ENCODE peak calls at places on chromosomes 5 and 9, in five cellular contexts. Y is IMR-90, T is psoas muscle, V is heart right ventricle, E is Caco-2. A is an unnamed sample.

GRCh38 chr5:42912184-42912766 is 100.6 kb upstream of the SELENOP start:
- DNase-seq in E (no peak), V (no peak), Y (peak), T (no peak), A (peak)

GRCh38 chr5:103744159-103744558 is 181.6 kb upstream of the NUDT12 start:
- DNase-seq in T (no peak), V (no peak), E (no peak), Y (peak), A (no peak)

GRCh38 chr5:26807231-26808199 is 230.9 kb downstream of the CDH9 start:
- DNase-seq in Y (no peak), E (no peak), T (no peak), V (peak), A (no peak)

GRCh38 chr5:1298067-1298551 is 3.2 kb upstream of the TERT start:
- DNase-seq in Y (no peak), T (peak), V (no peak), E (peak), A (no peak)

GRCh38 chr9:135574943-135575342 is 13.4 kb downstream of the PAEP start:
- DNase-seq in E (no peak), V (no peak), Y (no peak), T (no peak), A (no peak)

GRCh38 chr5:17223375-17224185 is 6.1 kb downstream of the BASP1 start:
- DNase-seq in V (no peak), E (no peak), T (no peak), Y (no peak), A (no peak)

GRCh38 chr5:55847837-55848236 is 3.3 kb upstream of the IL31RA start:
- DNase-seq in E (no peak), Y (peak), V (no peak), T (no peak), A (no peak)

GRCh38 chr9:71975833-71976232 is 64.4 kb downstream of the C9orf85 start:
- DNase-seq in V (no peak), Y (no peak), T (no peak), E (no peak), A (no peak)

GRCh38 chr5:79436224-79436623 is 77.7 kb downstream of the HOMER1 start:
- DNase-seq in V (no peak), T (no peak), Y (peak), E (no peak), A (no peak)

GRCh38 chr5:10775646-10776045 is 14.6 kb upstream of the DAP start:
- DNase-seq in Y (no peak), V (no peak), E (no peak), T (no peak), A (no peak)

GRCh38 chr9:16453390-16453789 is 417.1 kb downstream of the BNC2 start:
- DNase-seq in Y (no peak), E (no peak), T (no peak), V (no peak), A (no peak)

GRCh38 chr9:133403766-133404439 is 13.9 kb downstream of the REXO4 start:
- DNase-seq in Y (no peak), E (no peak), T (peak), V (no peak), A (peak)

GRCh38 chr9:16705121-16705604 is 165.3 kb downstream of the BNC2 start:
- DNase-seq in T (peak), V (peak), Y (peak), E (no peak), A (peak)

GRCh38 chr5:167849874-167850273 is 441.6 kb upstream of the WWC1 start:
- DNase-seq in V (no peak), Y (no peak), T (no peak), E (no peak), A (no peak)

GRCh38 chr5:181152406-181152805 is 5.0 kb downstream of the OR2V2 start:
- DNase-seq in E (no peak), V (no peak), Y (peak), T (no peak), A (no peak)

GRCh38 chr5:1882337-1883119 is at the start of gene IRX4:
- DNase-seq in T (peak), Y (peak), V (no peak), E (no peak), A (no peak)

GRCh38 chr5:66066826-66067225 is 77.3 kb upstream of the SREK1 start:
- DNase-seq in E (no peak), Y (no peak), T (no peak), V (no peak), A (no peak)

GRCh38 chr5:141476132-141476909 is 555 bp downstream of the PCDHGC3 start:
- DNase-seq in T (peak), E (no peak), V (peak), Y (peak), A (peak)

GRCh38 chr5:133298447-133298846 is 246.6 kb downstream of the HSPA4 start:
- DNase-seq in T (no peak), E (no peak), V (no peak), Y (no peak), A (no peak)

GRCh38 chr5:115842952-115843351 is 1.2 kb downstream of the AP3S1 start:
- DNase-seq in T (no peak), Y (no peak), E (no peak), V (no peak), A (no peak)

GRCh38 chr5:41637424-41637823 is 127.0 kb upstream of the PLCXD3 start:
- DNase-seq in V (no peak), T (no peak), Y (no peak), E (peak), A (no peak)

GRCh38 chr9:131273791-131274673 is 2.3 kb downstream of the FAM78A start:
- DNase-seq in V (no peak), Y (no peak), T (peak), E (no peak), A (no peak)

GRCh38 chr5:177111720-177112394 is 21.7 kb upstream of the NSD1 start:
- DNase-seq in T (peak), Y (peak), E (peak), V (peak), A (peak)

GRCh38 chr5:180116441-180117377 is 45.1 kb upstream of the RNF130 start:
- DNase-seq in T (peak), E (peak), V (peak), Y (no peak), A (peak)
- TF ChIP-seq CTCF in T (no peak), E (peak), V (no peak), Y (no peak), A (peak)

GRCh38 chr5:129137637-129138036 is 43.1 kb downstream of the ISOC1 start:
- DNase-seq in T (no peak), V (no peak), E (no peak), Y (no peak), A (no peak)

GRCh38 chr5:129133553-129133952 is 39.0 kb downstream of the ISOC1 start:
- DNase-seq in E (no peak), Y (no peak), V (no peak), T (no peak), A (no peak)

GRCh38 chr5:129135633-129136032 is 41.1 kb downstream of the ISOC1 start:
- DNase-seq in T (no peak), V (no peak), Y (no peak), E (peak), A (peak)
- TF ChIP-seq CTCF in T (no peak), V (peak), Y (no peak), E (peak), A (no peak)

DNA sequence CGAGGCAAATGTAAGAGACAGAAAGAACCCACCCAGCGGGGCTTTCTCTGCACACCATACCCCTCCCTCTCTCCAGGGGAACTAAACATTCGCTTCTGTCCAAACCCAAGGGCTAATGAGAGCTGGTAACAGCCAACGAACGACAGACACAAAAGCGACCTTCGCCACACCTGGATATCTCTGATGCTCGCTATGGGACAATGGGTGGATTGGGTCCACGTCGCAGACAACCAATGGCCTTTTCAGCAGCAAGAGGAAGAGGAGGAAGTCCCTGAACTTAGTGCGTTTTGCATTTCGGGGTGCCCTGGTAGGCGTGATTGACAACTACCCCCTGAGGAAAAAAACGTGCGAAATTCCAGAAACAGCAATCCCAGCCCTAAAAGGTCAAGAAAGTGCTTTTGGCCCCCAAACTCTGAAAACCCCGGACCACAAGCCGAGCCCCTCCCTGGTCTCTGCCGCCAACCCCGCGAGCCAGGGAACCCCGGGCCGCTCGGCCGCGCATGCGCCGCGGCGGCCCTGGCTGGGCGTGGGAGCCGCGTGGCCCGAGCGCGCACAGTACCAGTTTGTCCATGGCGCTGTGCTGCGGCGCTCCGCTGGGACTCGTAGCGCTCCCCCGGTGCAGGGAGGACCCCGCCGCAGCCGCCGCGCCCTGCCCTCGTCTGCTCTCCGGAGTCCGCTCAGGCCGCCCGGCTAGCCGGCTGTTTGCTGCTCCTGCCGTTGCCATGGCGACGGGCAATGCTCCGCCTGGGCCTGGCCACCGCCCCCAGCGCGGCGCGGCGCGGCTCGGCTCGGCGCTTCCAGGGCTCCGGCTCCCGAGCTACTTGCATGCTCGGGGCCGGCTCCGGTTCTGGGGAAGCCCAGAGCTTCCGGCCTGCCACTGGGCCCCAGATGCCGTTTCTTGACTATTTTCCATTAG is 66.9 kb upstream of the DNAH5 start:
- DNase-seq in E (peak), Y (peak), V (peak), T (peak), A (peak)
- TF ChIP-seq CTCF in E (no peak), Y (peak), V (no peak), T (peak), A (no peak)

GRCh38 chr9:73199886-73200285 is 48.2 kb downstream of the ANXA1 start:
- DNase-seq in T (no peak), V (no peak), E (peak), Y (no peak), A (peak)
- TF ChIP-seq CTCF in T (no peak), V (no peak), E (no peak), Y (no peak), A (no peak)

GRCh38 chr5:106454651-106455415 is 1215.9 kb downstream of the EFNA5 start:
- DNase-seq in T (no peak), V (no peak), E (peak), Y (peak), A (peak)
- TF ChIP-seq CTCF in T (peak), V (peak), E (peak), Y (peak), A (peak)

GRCh38 chr5:136064510-136064909 is 35.7 kb downstream of the TGFBI start:
- DNase-seq in E (peak), Y (no peak), V (no peak), T (no peak), A (peak)
- TF ChIP-seq CTCF in E (peak), Y (peak), V (peak), T (peak), A (no peak)

DNA sequence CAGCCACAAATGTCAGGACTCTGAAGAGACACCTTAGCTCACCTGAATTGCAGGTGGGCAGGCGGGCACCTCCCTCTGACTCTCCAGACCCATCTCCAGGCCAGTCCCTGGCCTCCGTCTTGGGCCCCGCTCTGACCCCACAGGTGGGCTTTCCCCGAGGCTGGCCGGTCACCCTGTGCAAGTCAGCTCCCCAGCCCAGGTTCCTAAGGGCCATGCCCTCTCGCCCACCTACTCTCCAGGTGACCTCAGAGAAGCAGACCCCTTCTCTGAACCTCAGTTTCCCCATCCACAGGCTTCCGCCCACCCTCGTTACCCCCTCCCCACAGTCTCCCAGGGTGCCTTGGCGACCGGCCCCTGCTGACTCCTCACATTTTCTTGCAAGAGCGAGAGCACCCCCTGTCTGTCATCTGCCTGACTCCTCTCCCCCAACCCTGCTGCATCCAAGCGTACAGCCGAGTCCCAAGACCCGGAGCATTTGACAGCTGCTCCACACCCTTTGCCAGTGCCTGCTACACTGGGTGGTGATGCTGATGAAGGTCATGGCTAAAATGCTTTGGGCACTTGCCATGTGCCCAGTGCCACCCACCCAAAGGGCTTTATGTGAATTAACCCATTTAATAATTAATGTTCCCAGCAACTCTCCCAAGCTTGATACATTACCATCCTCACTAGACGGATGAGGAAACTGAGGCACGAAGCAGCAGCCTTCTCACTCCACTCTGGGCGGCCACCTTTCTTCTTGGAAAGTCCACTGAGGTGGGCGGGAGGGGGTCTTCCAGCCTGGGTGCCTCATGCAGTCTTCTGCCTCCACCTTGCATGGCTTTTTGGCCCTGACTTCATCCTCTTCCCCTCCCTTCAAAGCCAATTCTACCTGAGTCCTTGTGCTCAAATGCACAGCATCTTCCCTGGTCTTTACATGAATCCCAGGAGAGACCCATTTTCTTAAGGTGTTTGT is 51.1 kb upstream of the ORM1 start:
- DNase-seq in E (no peak), V (peak), Y (peak), T (peak), A (peak)
- TF ChIP-seq CTCF in E (peak), V (peak), Y (peak), T (peak), A (no peak)

GRCh38 chr9:32703635-32704034 is 68.2 kb upstream of the TAF1L start:
- DNase-seq in E (no peak), T (no peak), V (no peak), Y (no peak), A (no peak)
- TF ChIP-seq CTCF in E (peak), T (no peak), V (no peak), Y (peak), A (no peak)

GRCh38 chr5:171966964-171967363 is 39.5 kb downstream of the FBXW11 start:
- DNase-seq in Y (no peak), T (no peak), V (no peak), E (no peak), A (no peak)

GRCh38 chr5:171965740-171966139 is 40.7 kb downstream of the FBXW11 start:
- DNase-seq in E (no peak), V (no peak), T (no peak), Y (no peak), A (no peak)

GRCh38 chr5:171966270-171966669 is 40.2 kb downstream of the FBXW11 start:
- DNase-seq in V (no peak), E (no peak), Y (no peak), T (no peak), A (no peak)

GRCh38 chr5:171968512-171968911 is 37.9 kb downstream of the FBXW11 start:
- DNase-seq in V (no peak), T (no peak), Y (no peak), E (no peak), A (no peak)

GRCh38 chr5:171969288-171969880 is 37.1 kb downstream of the FBXW11 start:
- DNase-seq in V (no peak), Y (no peak), T (no peak), E (no peak), A (no peak)
- TF ChIP-seq CTCF in V (no peak), Y (no peak), T (no peak), E (no peak), A (no peak)